ENCODE peak calls at places on chromosomes 6 and 20, in five cellular contexts. One of them, this sample, is unnamed.

GRCh38 chr6:6836609-6837406 is 248.3 kb downstream of the LY86 start:
- DNase-seq in endothelial cell: no peak
- DNase-seq in progenitor cell of endocrine pancreas: no peak
- DNase-seq in OCI-LY7: no peak
- DNase-seq in astrocyte of the spinal cord: no peak
- DNase-seq in this sample: no peak

GRCh38 chr6:32982084-32982701 is 13.8 kb downstream of the BRD2 start:
- DNase-seq in endothelial cell: no peak
- DNase-seq in progenitor cell of endocrine pancreas: no peak
- DNase-seq in OCI-LY7: peak; percentile 52
- DNase-seq in astrocyte of the spinal cord: no peak
- DNase-seq in this sample: no peak

GRCh38 chr6:126054258-126054702 is 67.9 kb downstream of the TRMT11 start:
- DNase-seq in endothelial cell: no peak
- DNase-seq in progenitor cell of endocrine pancreas: no peak
- DNase-seq in OCI-LY7: no peak
- DNase-seq in astrocyte of the spinal cord: no peak
- DNase-seq in this sample: peak; percentile 18

GRCh38 chr20:59912609-59913008 is 20.8 kb downstream of the SYCP2 start:
- DNase-seq in endothelial cell: no peak
- DNase-seq in progenitor cell of endocrine pancreas: no peak
- DNase-seq in OCI-LY7: no peak
- DNase-seq in astrocyte of the spinal cord: no peak
- DNase-seq in this sample: no peak

GRCh38 chr6:27810768-27811298 is 101.4 kb downstream of the OR2B2 start:
- DNase-seq in endothelial cell: no peak
- DNase-seq in progenitor cell of endocrine pancreas: no peak
- DNase-seq in OCI-LY7: peak; percentile 80
- DNase-seq in astrocyte of the spinal cord: no peak
- DNase-seq in this sample: no peak

GRCh38 chr6:29653452-29654038 is 3.3 kb upstream of the MOG start:
- DNase-seq in endothelial cell: peak; percentile 36
- DNase-seq in progenitor cell of endocrine pancreas: no peak
- DNase-seq in OCI-LY7: peak; percentile 82
- DNase-seq in astrocyte of the spinal cord: peak; percentile 79
- DNase-seq in this sample: no peak

GRCh38 chr6:108730556-108731228 is 117.5 kb upstream of the ARMC2 start:
- DNase-seq in endothelial cell: no peak
- DNase-seq in progenitor cell of endocrine pancreas: no peak
- DNase-seq in OCI-LY7: no peak
- DNase-seq in astrocyte of the spinal cord: no peak
- DNase-seq in this sample: no peak

GRCh38 chr6:168364793-168365421 is 45.3 kb upstream of the DACT2 start:
- DNase-seq in endothelial cell: no peak
- DNase-seq in progenitor cell of endocrine pancreas: no peak
- DNase-seq in OCI-LY7: no peak
- DNase-seq in astrocyte of the spinal cord: no peak
- DNase-seq in this sample: no peak

GRCh38 chr6:47414517-47415167 is 62.9 kb upstream of the CD2AP start:
- DNase-seq in endothelial cell: no peak
- DNase-seq in progenitor cell of endocrine pancreas: no peak
- DNase-seq in OCI-LY7: peak; percentile 60
- DNase-seq in astrocyte of the spinal cord: peak; percentile 56
- DNase-seq in this sample: no peak

GRCh38 chr6:87730310-87730709 is 28.3 kb upstream of the AKIRIN2 start:
- DNase-seq in endothelial cell: no peak
- DNase-seq in progenitor cell of endocrine pancreas: no peak
- DNase-seq in OCI-LY7: no peak
- DNase-seq in astrocyte of the spinal cord: peak; percentile 29
- DNase-seq in this sample: no peak

GRCh38 chr20:5092765-5093339 is 26.9 kb downstream of the PCNA start:
- DNase-seq in endothelial cell: no peak
- DNase-seq in progenitor cell of endocrine pancreas: no peak
- DNase-seq in OCI-LY7: peak; percentile 28
- DNase-seq in astrocyte of the spinal cord: no peak
- DNase-seq in this sample: no peak

GRCh38 chr6:38176797-38177751 is 357.5 kb downstream of the ZFAND3 start:
- DNase-seq in endothelial cell: no peak
- DNase-seq in progenitor cell of endocrine pancreas: peak; percentile 32
- DNase-seq in OCI-LY7: no peak
- DNase-seq in astrocyte of the spinal cord: no peak
- DNase-seq in this sample: no peak

GRCh38 chr20:56373942-56374341 is 15.2 kb downstream of the FAM210B start:
- DNase-seq in endothelial cell: no peak
- DNase-seq in progenitor cell of endocrine pancreas: no peak
- DNase-seq in OCI-LY7: no peak
- DNase-seq in astrocyte of the spinal cord: peak; percentile 89
- DNase-seq in this sample: no peak

GRCh38 chr6:41937881-41938574 is 3.6 kb downstream of the CCND3 start:
- DNase-seq in endothelial cell: no peak
- DNase-seq in progenitor cell of endocrine pancreas: no peak
- DNase-seq in OCI-LY7: peak; percentile 40
- DNase-seq in astrocyte of the spinal cord: no peak
- DNase-seq in this sample: no peak

GRCh38 chr20:22687676-22688360 is 103.4 kb upstream of the FOXA2 start:
- DNase-seq in endothelial cell: no peak
- DNase-seq in progenitor cell of endocrine pancreas: no peak
- DNase-seq in OCI-LY7: no peak
- DNase-seq in astrocyte of the spinal cord: no peak
- DNase-seq in this sample: no peak

GRCh38 chr6:169794317-169795055 is 43.1 kb downstream of the ERMARD start:
- DNase-seq in endothelial cell: no peak
- DNase-seq in progenitor cell of endocrine pancreas: no peak
- DNase-seq in OCI-LY7: no peak
- DNase-seq in astrocyte of the spinal cord: no peak
- DNase-seq in this sample: no peak

GRCh38 chr6:19866199-19866872 is 29.2 kb downstream of the ID4 start:
- DNase-seq in endothelial cell: no peak
- DNase-seq in progenitor cell of endocrine pancreas: no peak
- DNase-seq in OCI-LY7: no peak
- DNase-seq in astrocyte of the spinal cord: no peak
- DNase-seq in this sample: peak; percentile 31

GRCh38 chr6:42012501-42013133 is 37.7 kb upstream of the TAF8 start:
- DNase-seq in endothelial cell: no peak
- DNase-seq in progenitor cell of endocrine pancreas: no peak
- DNase-seq in OCI-LY7: no peak
- DNase-seq in astrocyte of the spinal cord: peak; percentile 53
- DNase-seq in this sample: no peak

GRCh38 chr6:11992086-11992485 is 20.0 kb upstream of the HIVEP1 start:
- DNase-seq in endothelial cell: no peak
- DNase-seq in progenitor cell of endocrine pancreas: no peak
- DNase-seq in OCI-LY7: no peak
- DNase-seq in astrocyte of the spinal cord: no peak
- DNase-seq in this sample: no peak

GRCh38 chr20:56465997-56466396 is 2.4 kb upstream of the RTF2 start:
- DNase-seq in endothelial cell: no peak
- DNase-seq in progenitor cell of endocrine pancreas: no peak
- DNase-seq in OCI-LY7: peak; percentile 49
- DNase-seq in astrocyte of the spinal cord: no peak
- DNase-seq in this sample: no peak

GRCh38 chr6:102381203-102381602 is 987.7 kb downstream of the GRIK2 start:
- DNase-seq in endothelial cell: no peak
- DNase-seq in progenitor cell of endocrine pancreas: no peak
- DNase-seq in OCI-LY7: no peak
- DNase-seq in astrocyte of the spinal cord: no peak
- DNase-seq in this sample: no peak

GRCh38 chr6:16391451-16391912 is 153.1 kb downstream of the GMPR start:
- DNase-seq in endothelial cell: no peak
- DNase-seq in progenitor cell of endocrine pancreas: no peak
- DNase-seq in OCI-LY7: no peak
- DNase-seq in astrocyte of the spinal cord: peak; percentile 36
- DNase-seq in this sample: no peak

GRCh38 chr20:45305262-45305661 is 1.4 kb upstream of the RBPJL start:
- DNase-seq in endothelial cell: no peak
- DNase-seq in progenitor cell of endocrine pancreas: no peak
- DNase-seq in OCI-LY7: no peak
- DNase-seq in astrocyte of the spinal cord: no peak
- DNase-seq in this sample: no peak

GRCh38 chr6:162151050-162151658 is 576.4 kb downstream of the PRKN start:
- DNase-seq in endothelial cell: no peak
- DNase-seq in progenitor cell of endocrine pancreas: no peak
- DNase-seq in OCI-LY7: no peak
- DNase-seq in astrocyte of the spinal cord: peak; percentile 66
- DNase-seq in this sample: no peak

GRCh38 chr6:170388113-170388512 is 81.6 kb downstream of the FAM120B start:
- DNase-seq in endothelial cell: no peak
- DNase-seq in progenitor cell of endocrine pancreas: no peak
- DNase-seq in OCI-LY7: no peak
- DNase-seq in astrocyte of the spinal cord: peak; percentile 27
- DNase-seq in this sample: no peak

GRCh38 chr6:75135447-75135846 is 70.4 kb downstream of the COL12A1 start:
- DNase-seq in endothelial cell: no peak
- DNase-seq in progenitor cell of endocrine pancreas: no peak
- DNase-seq in OCI-LY7: no peak
- DNase-seq in astrocyte of the spinal cord: no peak
- DNase-seq in this sample: no peak

GRCh38 chr20:56685879-56686278 is 56.8 kb downstream of the TFAP2C start:
- DNase-seq in endothelial cell: no peak
- DNase-seq in progenitor cell of endocrine pancreas: no peak
- DNase-seq in OCI-LY7: no peak
- DNase-seq in astrocyte of the spinal cord: no peak
- DNase-seq in this sample: no peak

GRCh38 chr6:160974304-160974771 is 17.2 kb upstream of the MAP3K4 start:
- DNase-seq in endothelial cell: no peak
- DNase-seq in progenitor cell of endocrine pancreas: no peak
- DNase-seq in OCI-LY7: no peak
- DNase-seq in astrocyte of the spinal cord: peak; percentile 94
- DNase-seq in this sample: no peak

GRCh38 chr6:35668096-35668495 is 20.6 kb downstream of the FKBP5 start:
- DNase-seq in endothelial cell: no peak
- DNase-seq in progenitor cell of endocrine pancreas: no peak
- DNase-seq in OCI-LY7: no peak
- DNase-seq in astrocyte of the spinal cord: no peak
- DNase-seq in this sample: no peak

GRCh38 chr6:87078983-87079616 is 15.8 kb downstream of the CGA start:
- DNase-seq in endothelial cell: peak; percentile 87
- DNase-seq in progenitor cell of endocrine pancreas: peak; percentile 57
- DNase-seq in OCI-LY7: peak; percentile 69
- DNase-seq in astrocyte of the spinal cord: peak; percentile 61
- DNase-seq in this sample: peak; percentile 84

GRCh38 chr6:121688974-121689373 is 253.5 kb downstream of the GJA1 start:
- DNase-seq in endothelial cell: no peak
- DNase-seq in progenitor cell of endocrine pancreas: no peak
- DNase-seq in OCI-LY7: no peak
- DNase-seq in astrocyte of the spinal cord: peak; percentile 62
- DNase-seq in this sample: no peak

GRCh38 chr20:2693286-2693995 is 861 bp downstream of the EBF4 start:
- DNase-seq in endothelial cell: no peak
- DNase-seq in progenitor cell of endocrine pancreas: peak; percentile 44
- DNase-seq in OCI-LY7: no peak
- DNase-seq in astrocyte of the spinal cord: no peak
- DNase-seq in this sample: peak; percentile 62

GRCh38 chr6:104229057-104229456 is 630.7 kb downstream of the HACE1 start:
- DNase-seq in endothelial cell: no peak
- DNase-seq in progenitor cell of endocrine pancreas: no peak
- DNase-seq in OCI-LY7: no peak
- DNase-seq in astrocyte of the spinal cord: no peak
- DNase-seq in this sample: no peak

GRCh38 chr6:104505838-104506237 is 353.9 kb downstream of the HACE1 start:
- DNase-seq in endothelial cell: no peak
- DNase-seq in progenitor cell of endocrine pancreas: no peak
- DNase-seq in OCI-LY7: no peak
- DNase-seq in astrocyte of the spinal cord: no peak
- DNase-seq in this sample: no peak

GRCh38 chr6:109628158-109629000 is 62.6 kb downstream of the AK9 start:
- DNase-seq in endothelial cell: no peak
- DNase-seq in progenitor cell of endocrine pancreas: no peak
- DNase-seq in OCI-LY7: no peak
- DNase-seq in astrocyte of the spinal cord: no peak
- DNase-seq in this sample: no peak

DNA sequence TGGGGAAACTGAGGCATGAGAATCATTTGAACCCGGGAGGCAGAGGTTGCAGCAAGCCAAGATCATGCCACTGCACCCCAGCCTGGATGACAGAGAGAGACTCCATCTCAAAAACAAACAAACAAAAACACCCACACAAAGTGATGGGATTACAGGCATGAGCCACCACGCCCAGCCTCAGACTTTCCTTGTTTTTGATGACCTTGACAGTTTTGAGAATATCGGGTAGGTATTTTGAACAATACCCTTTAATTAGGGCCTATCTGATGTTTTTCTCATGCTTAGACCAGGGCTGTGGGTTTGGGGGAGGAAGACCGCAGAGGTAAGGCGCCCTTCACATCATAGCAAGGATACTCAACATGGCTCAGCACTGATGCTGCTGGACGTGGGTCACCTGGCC is 63.4 kb downstream of the ADNP start:
- DNase-seq in endothelial cell: no peak
- DNase-seq in progenitor cell of endocrine pancreas: no peak
- DNase-seq in OCI-LY7: no peak
- DNase-seq in astrocyte of the spinal cord: no peak
- DNase-seq in this sample: no peak
- TF ChIP-seq CTCF in endothelial cell: no peak
- TF ChIP-seq CTCF in progenitor cell of endocrine pancreas: no peak
- TF ChIP-seq CTCF in OCI-LY7: no peak
- TF ChIP-seq CTCF in astrocyte of the spinal cord: no peak
- TF ChIP-seq CTCF in this sample: no peak

GRCh38 chr20:24993337-24994185 is 1.0 kb upstream of the APMAP start:
- DNase-seq in endothelial cell: no peak
- DNase-seq in progenitor cell of endocrine pancreas: no peak
- DNase-seq in OCI-LY7: peak; percentile 40
- DNase-seq in astrocyte of the spinal cord: peak; percentile 65
- DNase-seq in this sample: no peak
- TF ChIP-seq CTCF in endothelial cell: no peak
- TF ChIP-seq CTCF in progenitor cell of endocrine pancreas: peak; percentile 20
- TF ChIP-seq CTCF in OCI-LY7: peak; percentile 64
- TF ChIP-seq CTCF in astrocyte of the spinal cord: peak; percentile 27
- TF ChIP-seq CTCF in this sample: no peak

DNA sequence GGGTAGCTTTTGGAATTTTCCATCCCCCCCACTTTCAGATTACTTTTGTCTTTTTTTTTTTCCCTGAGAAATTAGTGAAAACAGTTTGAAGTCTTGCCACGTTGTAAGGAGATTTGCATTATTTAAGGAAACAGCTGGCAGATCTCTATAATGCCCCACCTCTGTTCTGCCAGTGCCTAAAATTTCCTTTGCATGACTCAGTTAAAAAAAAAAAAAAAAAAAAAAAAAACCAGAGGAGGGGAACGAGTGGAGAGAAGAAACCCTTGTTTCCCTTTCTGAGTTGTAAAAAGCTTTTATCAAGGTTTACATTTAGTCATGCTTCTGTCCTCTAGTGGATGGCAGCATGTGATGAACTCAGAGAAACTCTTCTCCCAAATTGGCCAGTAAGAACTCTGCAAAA is 33.5 kb downstream of the CARMIL1 start:
- DNase-seq in endothelial cell: no peak
- DNase-seq in progenitor cell of endocrine pancreas: no peak
- DNase-seq in OCI-LY7: peak; percentile 29
- DNase-seq in astrocyte of the spinal cord: peak; percentile 30
- DNase-seq in this sample: no peak
- TF ChIP-seq CTCF in endothelial cell: no peak
- TF ChIP-seq CTCF in progenitor cell of endocrine pancreas: no peak
- TF ChIP-seq CTCF in OCI-LY7: no peak
- TF ChIP-seq CTCF in astrocyte of the spinal cord: no peak
- TF ChIP-seq CTCF in this sample: no peak

GRCh38 chr20:19026901-19027644 is 185.4 kb upstream of the SLC24A3 start:
- DNase-seq in endothelial cell: no peak
- DNase-seq in progenitor cell of endocrine pancreas: no peak
- DNase-seq in OCI-LY7: no peak
- DNase-seq in astrocyte of the spinal cord: no peak
- DNase-seq in this sample: no peak
- TF ChIP-seq CTCF in endothelial cell: no peak
- TF ChIP-seq CTCF in progenitor cell of endocrine pancreas: no peak
- TF ChIP-seq CTCF in OCI-LY7: no peak
- TF ChIP-seq CTCF in astrocyte of the spinal cord: no peak
- TF ChIP-seq CTCF in this sample: no peak